ENCODE peak calls at places on chromosome 4, in seven cellular contexts. K is HEK293T; N is NCI-H510A treated with DMSO at 0.1 percent for 48 hours; U is NCI-H146; D is smooth muscle cell of the brain vasculature; Q is stimulated activated CD8-positive, alpha-beta memory T cell treated with anti-CD3 and anti-CD28 coated beads, Interleukin-2, amount 100 ng/mL, for 1 hour; E is GM06990. X is an unnamed sample.

GRCh38 chr4:73664470-73664869 is 44.2 kb upstream of the RASSF6 start:
- DNase-seq in K (no peak), N (no peak), U (no peak), D (no peak), Q (no peak), E (no peak), X (no peak)

GRCh38 chr4:72112514-72113156 is 80.8 kb downstream of the NPFFR2 start:
- DNase-seq in K (no peak), N (no peak), U (no peak), D (no peak), Q (no peak), E (peak), X (no peak)

GRCh38 chr4:187608001-187608421 is 387.6 kb upstream of the ZFP42 start:
- DNase-seq in K (no peak), N (peak), U (no peak), D (no peak), Q (no peak), E (no peak), X (no peak)

GRCh38 chr4:37770016-37770415 is 56.5 kb upstream of the PGM2 start:
- DNase-seq in K (no peak), N (no peak), U (no peak), D (no peak), Q (no peak), E (no peak), X (no peak)

GRCh38 chr4:135120190-135120589 is 918.6 kb upstream of the PABPC4L start:
- DNase-seq in K (no peak), N (no peak), U (no peak), D (no peak), Q (no peak), E (no peak), X (no peak)

GRCh38 chr4:95510145-95510544 is 38.6 kb downstream of the UNC5C start:
- DNase-seq in K (no peak), N (no peak), U (no peak), D (peak), Q (no peak), E (no peak), X (no peak)

GRCh38 chr4:84028340-84028739 is 470.8 kb downstream of the NKX6-1 start:
- DNase-seq in K (peak), N (no peak), U (no peak), D (no peak), Q (no peak), E (no peak), X (no peak)

GRCh38 chr4:17347445-17347844 is 164.4 kb downstream of the QDPR start:
- DNase-seq in K (peak), N (no peak), U (peak), D (no peak), Q (no peak), E (no peak), X (no peak)

GRCh38 chr4:148270600-148270999 is 171.6 kb downstream of the NR3C2 start:
- DNase-seq in K (no peak), N (no peak), U (no peak), D (no peak), Q (no peak), E (no peak), X (no peak)

GRCh38 chr4:86450861-86451260 is 91.0 kb upstream of the MAPK10 start:
- DNase-seq in K (no peak), N (no peak), U (no peak), D (no peak), Q (no peak), E (no peak), X (no peak)

GRCh38 chr4:185656467-185656890 is 121.2 kb upstream of the PDLIM3 start:
- DNase-seq in K (no peak), N (no peak), U (no peak), D (peak), Q (no peak), E (no peak), X (no peak)

GRCh38 chr4:121156822-121157769 is 7.0 kb downstream of the TNIP3 start:
- DNase-seq in K (peak), N (no peak), U (no peak), D (no peak), Q (no peak), E (peak), X (no peak)

GRCh38 chr4:185853841-185854240 is 41.8 kb upstream of the SORBS2 start:
- DNase-seq in K (no peak), N (no peak), U (no peak), D (no peak), Q (no peak), E (no peak), X (no peak)

GRCh38 chr4:102344520-102344954 is 745 bp downstream of the SLC39A8 start:
- DNase-seq in K (peak), N (no peak), U (peak), D (no peak), Q (peak), E (peak), X (peak)

GRCh38 chr4:100493756-100494155 is 24.1 kb downstream of the EMCN start:
- DNase-seq in K (no peak), N (no peak), U (no peak), D (peak), Q (no peak), E (no peak), X (no peak)

GRCh38 chr4:128393111-128393704 is 105.6 kb upstream of the PGRMC2 start:
- DNase-seq in K (peak), N (peak), U (no peak), D (no peak), Q (no peak), E (no peak), X (no peak)

GRCh38 chr4:83734576-83734975 is 198.7 kb downstream of the GPAT3 start:
- DNase-seq in K (no peak), N (no peak), U (no peak), D (no peak), Q (no peak), E (no peak), X (no peak)

GRCh38 chr4:152704788-152705187 is 25.0 kb upstream of the TMEM154 start:
- DNase-seq in K (no peak), N (no peak), U (no peak), D (no peak), Q (no peak), E (no peak), X (no peak)

GRCh38 chr4:85818700-85819099 is 343.8 kb downstream of the ARHGAP24 start:
- DNase-seq in K (no peak), N (no peak), U (no peak), D (no peak), Q (no peak), E (no peak), X (no peak)

GRCh38 chr4:10576236-10576635 is 108.3 kb downstream of the CLNK start:
- DNase-seq in K (no peak), N (no peak), U (no peak), D (no peak), Q (no peak), E (no peak), X (no peak)

GRCh38 chr4:122053186-122053585 is 98.9 kb upstream of the BLTP1 start:
- DNase-seq in K (no peak), N (no peak), U (no peak), D (no peak), Q (no peak), E (no peak), X (no peak)

GRCh38 chr4:36226430-36227227 is 17.7 kb downstream of the ARAP2 start:
- DNase-seq in K (no peak), N (no peak), U (no peak), D (no peak), Q (no peak), E (no peak), X (no peak)

GRCh38 chr4:7938513-7939376 is 916 bp downstream of the AFAP1 start:
- DNase-seq in K (peak), N (no peak), U (peak), D (no peak), Q (no peak), E (no peak), X (peak)

GRCh38 chr4:168514249-168514852 is 17.5 kb downstream of the PALLD start:
- DNase-seq in K (no peak), N (peak), U (no peak), D (peak), Q (no peak), E (no peak), X (no peak)

X was measured in T-helper 17 cell.